ENCODE peak calls at places on chromosomes 6 and 20, in seven cellular contexts. N is stimulated activated CD4-positive, alpha-beta T cell treated with anti-CD3 and anti-CD28 coated beads, TNF-alpha, amount 100 ng/mL, for 1 hour; H is T-cell; Y is HS-27A; O is GM06990; K is AML-193; D is upper lobe of right lung. B is an unnamed sample.

GRCh38 chr6:30845183-30845582 is 39.1 kb upstream of the DDR1 start:
- DNase-seq in O (no peak), D (no peak), H (no peak), N (no peak), Y (no peak), K (no peak), B (no peak)

GRCh38 chr6:36597775-36598174 is 3.6 kb downstream of the SRSF3 start:
- DNase-seq in N (no peak), Y (no peak), K (no peak), H (no peak), O (no peak), D (peak), B (no peak)

GRCh38 chr6:114382401-114382800 is 39.6 kb upstream of the HS3ST5 start:
- DNase-seq in N (no peak), H (no peak), Y (no peak), O (no peak), D (no peak), K (no peak), B (no peak)

GRCh38 chr6:25519856-25520255 is 132.2 kb upstream of the SCGN start:
- DNase-seq in O (no peak), Y (no peak), K (no peak), H (no peak), D (no peak), N (no peak), B (no peak)

GRCh38 chr6:156174026-156174880 is 602.9 kb upstream of the ARID1B start:
- DNase-seq in O (no peak), N (no peak), D (no peak), K (no peak), H (no peak), Y (no peak), B (no peak)

GRCh38 chr6:152300517-152300916 is 336.6 kb downstream of the SYNE1 start:
- DNase-seq in N (no peak), K (no peak), O (no peak), H (no peak), D (no peak), Y (no peak), B (no peak)

GRCh38 chr20:7346562-7346961 is 579.1 kb downstream of the BMP2 start:
- DNase-seq in K (no peak), H (no peak), N (no peak), D (no peak), O (no peak), Y (peak), B (no peak)

GRCh38 chr20:19937651-19938420 is 79.3 kb upstream of the NAA20 start:
- DNase-seq in O (peak), D (no peak), Y (no peak), N (no peak), H (no peak), K (peak), B (peak)

GRCh38 chr6:38216451-38216850 is 396.9 kb downstream of the ZFAND3 start:
- DNase-seq in H (no peak), K (no peak), N (no peak), O (no peak), D (no peak), Y (no peak), B (no peak)

GRCh38 chr6:41051873-41052272 is 1.1 kb upstream of the APOBEC2 start:
- DNase-seq in N (no peak), D (no peak), H (no peak), Y (no peak), K (peak), O (no peak), B (peak)

GRCh38 chr6:38493929-38494547 is 145.7 kb downstream of the BTBD9 start:
- DNase-seq in H (peak), K (peak), N (peak), D (no peak), O (peak), Y (peak), B (no peak)

GRCh38 chr6:95249661-95250060 is 327.7 kb upstream of the MANEA start:
- DNase-seq in D (no peak), Y (no peak), K (no peak), H (no peak), O (no peak), N (no peak), B (no peak)

GRCh38 chr20:48209102-48209501 is 423.8 kb upstream of the SULF2 start:
- DNase-seq in Y (no peak), K (no peak), H (no peak), D (no peak), N (no peak), O (no peak), B (no peak)

GRCh38 chr20:50369225-50370035 is 140.8 kb upstream of the PTPN1 start:
- DNase-seq in H (no peak), D (peak), K (no peak), O (no peak), Y (no peak), N (no peak), B (no peak)

GRCh38 chr6:8506123-8506522 is 70.8 kb upstream of the SLC35B3 start:
- DNase-seq in Y (no peak), N (no peak), K (no peak), O (no peak), D (no peak), H (no peak), B (no peak)

GRCh38 chr6:112337209-112337638 is 9.9 kb upstream of the RFPL4B start:
- DNase-seq in O (no peak), H (no peak), Y (peak), D (no peak), N (no peak), K (no peak), B (no peak)

GRCh38 chr6:170453586-170454511 is 99.3 kb downstream of the PSMB1 start:
- DNase-seq in N (no peak), Y (no peak), H (no peak), K (no peak), O (no peak), D (peak), B (no peak)

GRCh38 chr6:35637911-35638310 is 50.8 kb downstream of the FKBP5 start:
- DNase-seq in Y (no peak), K (no peak), O (no peak), H (no peak), D (no peak), N (no peak), B (no peak)

GRCh38 chr6:134317471-134318131 is at the start of gene SGK1:
- DNase-seq in Y (no peak), H (peak), N (peak), K (no peak), O (peak), D (no peak), B (no peak)

GRCh38 chr20:10558635-10559187 is 115.1 kb downstream of the JAG1 start:
- DNase-seq in Y (no peak), K (no peak), D (no peak), H (peak), N (no peak), O (peak), B (no peak)

GRCh38 chr20:46913329-46914044 is 18.8 kb downstream of the EYA2 start:
- DNase-seq in H (no peak), K (no peak), D (no peak), Y (no peak), N (no peak), O (no peak), B (no peak)

GRCh38 chr6:157119502-157120027 is 203.8 kb downstream of the TMEM242 start:
- DNase-seq in K (no peak), D (no peak), O (no peak), Y (no peak), H (no peak), N (no peak), B (no peak)

GRCh38 chr6:13147396-13148181 is 180.7 kb downstream of the TBC1D7 start:
- DNase-seq in D (no peak), N (no peak), O (no peak), Y (no peak), K (no peak), H (no peak), B (no peak)

GRCh38 chr20:18527836-18528235 is 20.1 kb downstream of the SEC23B start:
- DNase-seq in H (no peak), Y (no peak), K (no peak), O (no peak), N (no peak), D (no peak), B (no peak)

GRCh38 chr20:22216984-22217383 is 367.4 kb downstream of the FOXA2 start:
- DNase-seq in H (no peak), N (no peak), K (no peak), D (no peak), Y (no peak), O (no peak), B (no peak)

GRCh38 chr6:17556014-17556413 is 44.1 kb upstream of the FAM8A1 start:
- DNase-seq in H (no peak), O (no peak), Y (no peak), K (no peak), N (no peak), D (no peak), B (no peak)

GRCh38 chr6:148455674-148456559 is 113.3 kb downstream of the SASH1 start:
- DNase-seq in D (no peak), K (no peak), H (no peak), N (no peak), Y (no peak), O (no peak), B (no peak)

GRCh38 chr6:69796081-69796626 is 656 bp downstream of the LMBRD1 start:
- DNase-seq in Y (no peak), N (no peak), O (no peak), K (peak), D (no peak), H (peak), B (peak)

GRCh38 chr6:40755749-40756452 is 168.7 kb upstream of the LRFN2 start:
- DNase-seq in O (no peak), D (no peak), K (no peak), H (no peak), Y (peak), N (no peak), B (no peak)

GRCh38 chr6:33162471-33162870 is 29.8 kb downstream of the COL11A2 start:
- DNase-seq in H (no peak), K (peak), N (no peak), O (no peak), Y (no peak), D (no peak), B (no peak)

GRCh38 chr6:39018103-39018502 is 30.5 kb upstream of the GLP1R start:
- DNase-seq in O (no peak), N (no peak), K (no peak), H (no peak), Y (no peak), D (no peak), B (no peak)

GRCh38 chr6:10465633-10466499 is 51.0 kb upstream of the TFAP2A start:
- DNase-seq in K (peak), Y (no peak), D (no peak), O (peak), N (no peak), H (no peak), B (no peak)

GRCh38 chr6:10415593-10416480 is 963 bp upstream of the TFAP2A start:
- DNase-seq in N (no peak), D (no peak), H (no peak), O (no peak), K (no peak), Y (no peak), B (no peak)